ENCODE peak calls at places on chromosomes 12 and 14, in seven cellular contexts. One of them, this sample, is unnamed.

GRCh38 chr14:98069712-98070133 is 1202.3 kb downstream of the BCL11B start:
- DNase-seq in activated T-helper 9 cell treated with anti-CD3 and anti-CD28 coated beads, Interleukin-2, amount 50 U/mL, for 16 hours: no peak
- DNase-seq in stomach: no peak
- DNase-seq in HT1080: peak
- DNase-seq in IMR-90: no peak
- DNase-seq in tibial artery: no peak
- DNase-seq in stimulated activated CD4-positive, alpha-beta T cell treated with anti-CD3 and anti-CD28 coated beads, Interleukin-4, amount 100 ng/mL, for 1 hour: no peak
- DNase-seq in this sample: peak

GRCh38 chr14:102806447-102806846 is 29.2 kb downstream of the TRAF3 start:
- DNase-seq in activated T-helper 9 cell treated with anti-CD3 and anti-CD28 coated beads, Interleukin-2, amount 50 U/mL, for 16 hours: no peak
- DNase-seq in stomach: no peak
- DNase-seq in HT1080: no peak
- DNase-seq in IMR-90: no peak
- DNase-seq in tibial artery: no peak
- DNase-seq in stimulated activated CD4-positive, alpha-beta T cell treated with anti-CD3 and anti-CD28 coated beads, Interleukin-4, amount 100 ng/mL, for 1 hour: no peak
- DNase-seq in this sample: no peak

GRCh38 chr12:79524507-79525148 is 166.1 kb downstream of the PAWR start:
- DNase-seq in activated T-helper 9 cell treated with anti-CD3 and anti-CD28 coated beads, Interleukin-2, amount 50 U/mL, for 16 hours: no peak
- DNase-seq in stomach: no peak
- DNase-seq in HT1080: no peak
- DNase-seq in IMR-90: no peak
- DNase-seq in tibial artery: no peak
- DNase-seq in stimulated activated CD4-positive, alpha-beta T cell treated with anti-CD3 and anti-CD28 coated beads, Interleukin-4, amount 100 ng/mL, for 1 hour: no peak
- DNase-seq in this sample: no peak

GRCh38 chr12:105352049-105352448 is 21.6 kb downstream of the C12orf75 start:
- DNase-seq in activated T-helper 9 cell treated with anti-CD3 and anti-CD28 coated beads, Interleukin-2, amount 50 U/mL, for 16 hours: no peak
- DNase-seq in stomach: no peak
- DNase-seq in HT1080: no peak
- DNase-seq in IMR-90: no peak
- DNase-seq in tibial artery: no peak
- DNase-seq in stimulated activated CD4-positive, alpha-beta T cell treated with anti-CD3 and anti-CD28 coated beads, Interleukin-4, amount 100 ng/mL, for 1 hour: no peak
- DNase-seq in this sample: no peak

GRCh38 chr14:72423957-72424356 is 469.9 kb downstream of the DPF3 start:
- DNase-seq in activated T-helper 9 cell treated with anti-CD3 and anti-CD28 coated beads, Interleukin-2, amount 50 U/mL, for 16 hours: no peak
- DNase-seq in stomach: no peak
- DNase-seq in HT1080: no peak
- DNase-seq in IMR-90: no peak
- DNase-seq in tibial artery: no peak
- DNase-seq in stimulated activated CD4-positive, alpha-beta T cell treated with anti-CD3 and anti-CD28 coated beads, Interleukin-4, amount 100 ng/mL, for 1 hour: no peak
- DNase-seq in this sample: no peak

GRCh38 chr12:85877459-85877858 is 3.4 kb downstream of the NTS start:
- DNase-seq in activated T-helper 9 cell treated with anti-CD3 and anti-CD28 coated beads, Interleukin-2, amount 50 U/mL, for 16 hours: no peak
- DNase-seq in stomach: no peak
- DNase-seq in HT1080: no peak
- DNase-seq in IMR-90: no peak
- DNase-seq in tibial artery: no peak
- DNase-seq in stimulated activated CD4-positive, alpha-beta T cell treated with anti-CD3 and anti-CD28 coated beads, Interleukin-4, amount 100 ng/mL, for 1 hour: no peak
- DNase-seq in this sample: no peak

GRCh38 chr12:31005944-31006361 is 67.7 kb upstream of the DDX11 start:
- DNase-seq in activated T-helper 9 cell treated with anti-CD3 and anti-CD28 coated beads, Interleukin-2, amount 50 U/mL, for 16 hours: no peak
- DNase-seq in stomach: no peak
- DNase-seq in HT1080: peak
- DNase-seq in IMR-90: peak
- DNase-seq in tibial artery: peak
- DNase-seq in stimulated activated CD4-positive, alpha-beta T cell treated with anti-CD3 and anti-CD28 coated beads, Interleukin-4, amount 100 ng/mL, for 1 hour: no peak
- DNase-seq in this sample: peak

GRCh38 chr12:122368361-122369073 is 54.0 kb downstream of the CLIP1 start:
- DNase-seq in activated T-helper 9 cell treated with anti-CD3 and anti-CD28 coated beads, Interleukin-2, amount 50 U/mL, for 16 hours: no peak
- DNase-seq in stomach: no peak
- DNase-seq in HT1080: peak
- DNase-seq in IMR-90: peak
- DNase-seq in tibial artery: no peak
- DNase-seq in stimulated activated CD4-positive, alpha-beta T cell treated with anti-CD3 and anti-CD28 coated beads, Interleukin-4, amount 100 ng/mL, for 1 hour: no peak
- DNase-seq in this sample: no peak

GRCh38 chr12:93100610-93101009 is 171.5 kb upstream of the EEA1 start:
- DNase-seq in activated T-helper 9 cell treated with anti-CD3 and anti-CD28 coated beads, Interleukin-2, amount 50 U/mL, for 16 hours: no peak
- DNase-seq in stomach: no peak
- DNase-seq in HT1080: no peak
- DNase-seq in IMR-90: no peak
- DNase-seq in tibial artery: no peak
- DNase-seq in stimulated activated CD4-positive, alpha-beta T cell treated with anti-CD3 and anti-CD28 coated beads, Interleukin-4, amount 100 ng/mL, for 1 hour: no peak
- DNase-seq in this sample: no peak

GRCh38 chr12:53928054-53928879 is 10.4 kb upstream of the HOXC13 start:
- DNase-seq in activated T-helper 9 cell treated with anti-CD3 and anti-CD28 coated beads, Interleukin-2, amount 50 U/mL, for 16 hours: no peak
- DNase-seq in stomach: no peak
- DNase-seq in HT1080: no peak
- DNase-seq in IMR-90: no peak
- DNase-seq in tibial artery: no peak
- DNase-seq in stimulated activated CD4-positive, alpha-beta T cell treated with anti-CD3 and anti-CD28 coated beads, Interleukin-4, amount 100 ng/mL, for 1 hour: no peak
- DNase-seq in this sample: no peak

GRCh38 chr12:16352481-16352880 is 5.0 kb downstream of the MGST1 start:
- DNase-seq in activated T-helper 9 cell treated with anti-CD3 and anti-CD28 coated beads, Interleukin-2, amount 50 U/mL, for 16 hours: no peak
- DNase-seq in stomach: no peak
- DNase-seq in HT1080: no peak
- DNase-seq in IMR-90: peak
- DNase-seq in tibial artery: no peak
- DNase-seq in stimulated activated CD4-positive, alpha-beta T cell treated with anti-CD3 and anti-CD28 coated beads, Interleukin-4, amount 100 ng/mL, for 1 hour: no peak
- DNase-seq in this sample: no peak

GRCh38 chr12:25583545-25583944 is 30.5 kb upstream of the LMNTD1 start:
- DNase-seq in activated T-helper 9 cell treated with anti-CD3 and anti-CD28 coated beads, Interleukin-2, amount 50 U/mL, for 16 hours: no peak
- DNase-seq in stomach: no peak
- DNase-seq in HT1080: no peak
- DNase-seq in IMR-90: peak
- DNase-seq in tibial artery: no peak
- DNase-seq in stimulated activated CD4-positive, alpha-beta T cell treated with anti-CD3 and anti-CD28 coated beads, Interleukin-4, amount 100 ng/mL, for 1 hour: no peak
- DNase-seq in this sample: no peak

GRCh38 chr12:89709157-89709993 is 737 bp upstream of the ATP2B1 start:
- DNase-seq in activated T-helper 9 cell treated with anti-CD3 and anti-CD28 coated beads, Interleukin-2, amount 50 U/mL, for 16 hours: peak
- DNase-seq in stomach: peak
- DNase-seq in HT1080: peak
- DNase-seq in IMR-90: peak
- DNase-seq in tibial artery: peak
- DNase-seq in stimulated activated CD4-positive, alpha-beta T cell treated with anti-CD3 and anti-CD28 coated beads, Interleukin-4, amount 100 ng/mL, for 1 hour: peak
- DNase-seq in this sample: peak

GRCh38 chr12:120905856-120906384 is 1.8 kb upstream of the SPPL3 start:
- DNase-seq in activated T-helper 9 cell treated with anti-CD3 and anti-CD28 coated beads, Interleukin-2, amount 50 U/mL, for 16 hours: no peak
- DNase-seq in stomach: peak
- DNase-seq in HT1080: no peak
- DNase-seq in IMR-90: no peak
- DNase-seq in tibial artery: no peak
- DNase-seq in stimulated activated CD4-positive, alpha-beta T cell treated with anti-CD3 and anti-CD28 coated beads, Interleukin-4, amount 100 ng/mL, for 1 hour: no peak
- DNase-seq in this sample: no peak

GRCh38 chr14:75969891-75970290 is 11.9 kb downstream of the TGFB3 start:
- DNase-seq in activated T-helper 9 cell treated with anti-CD3 and anti-CD28 coated beads, Interleukin-2, amount 50 U/mL, for 16 hours: no peak
- DNase-seq in stomach: no peak
- DNase-seq in HT1080: no peak
- DNase-seq in IMR-90: no peak
- DNase-seq in tibial artery: no peak
- DNase-seq in stimulated activated CD4-positive, alpha-beta T cell treated with anti-CD3 and anti-CD28 coated beads, Interleukin-4, amount 100 ng/mL, for 1 hour: no peak
- DNase-seq in this sample: no peak

GRCh38 chr12:90460681-90461080 is 494.3 kb downstream of the CCER1 start:
- DNase-seq in activated T-helper 9 cell treated with anti-CD3 and anti-CD28 coated beads, Interleukin-2, amount 50 U/mL, for 16 hours: no peak
- DNase-seq in stomach: no peak
- DNase-seq in HT1080: peak
- DNase-seq in IMR-90: no peak
- DNase-seq in tibial artery: no peak
- DNase-seq in stimulated activated CD4-positive, alpha-beta T cell treated with anti-CD3 and anti-CD28 coated beads, Interleukin-4, amount 100 ng/mL, for 1 hour: no peak
- DNase-seq in this sample: peak

GRCh38 chr12:75489613-75490210 is 9.2 kb downstream of the GLIPR1 start:
- DNase-seq in activated T-helper 9 cell treated with anti-CD3 and anti-CD28 coated beads, Interleukin-2, amount 50 U/mL, for 16 hours: peak
- DNase-seq in stomach: no peak
- DNase-seq in HT1080: peak
- DNase-seq in IMR-90: peak
- DNase-seq in tibial artery: no peak
- DNase-seq in stimulated activated CD4-positive, alpha-beta T cell treated with anti-CD3 and anti-CD28 coated beads, Interleukin-4, amount 100 ng/mL, for 1 hour: no peak
- DNase-seq in this sample: no peak

GRCh38 chr14:104636131-104636530 is 31.6 kb upstream of the TMEM179 start:
- DNase-seq in activated T-helper 9 cell treated with anti-CD3 and anti-CD28 coated beads, Interleukin-2, amount 50 U/mL, for 16 hours: no peak
- DNase-seq in stomach: no peak
- DNase-seq in HT1080: no peak
- DNase-seq in IMR-90: no peak
- DNase-seq in tibial artery: no peak
- DNase-seq in stimulated activated CD4-positive, alpha-beta T cell treated with anti-CD3 and anti-CD28 coated beads, Interleukin-4, amount 100 ng/mL, for 1 hour: no peak
- DNase-seq in this sample: no peak

GRCh38 chr14:105249175-105250007 is 1.1 kb downstream of the BTBD6 start:
- DNase-seq in activated T-helper 9 cell treated with anti-CD3 and anti-CD28 coated beads, Interleukin-2, amount 50 U/mL, for 16 hours: no peak
- DNase-seq in stomach: peak
- DNase-seq in HT1080: no peak
- DNase-seq in IMR-90: peak
- DNase-seq in tibial artery: no peak
- DNase-seq in stimulated activated CD4-positive, alpha-beta T cell treated with anti-CD3 and anti-CD28 coated beads, Interleukin-4, amount 100 ng/mL, for 1 hour: no peak
- DNase-seq in this sample: no peak

GRCh38 chr12:20368653-20369163 is 371 bp downstream of the PDE3A start:
- DNase-seq in activated T-helper 9 cell treated with anti-CD3 and anti-CD28 coated beads, Interleukin-2, amount 50 U/mL, for 16 hours: no peak
- DNase-seq in stomach: no peak
- DNase-seq in HT1080: peak
- DNase-seq in IMR-90: peak
- DNase-seq in tibial artery: peak
- DNase-seq in stimulated activated CD4-positive, alpha-beta T cell treated with anti-CD3 and anti-CD28 coated beads, Interleukin-4, amount 100 ng/mL, for 1 hour: no peak
- DNase-seq in this sample: no peak

GRCh38 chr14:94110552-94111181 is at the start of gene IFI27:
- DNase-seq in activated T-helper 9 cell treated with anti-CD3 and anti-CD28 coated beads, Interleukin-2, amount 50 U/mL, for 16 hours: no peak
- DNase-seq in stomach: peak
- DNase-seq in HT1080: peak
- DNase-seq in IMR-90: peak
- DNase-seq in tibial artery: no peak
- DNase-seq in stimulated activated CD4-positive, alpha-beta T cell treated with anti-CD3 and anti-CD28 coated beads, Interleukin-4, amount 100 ng/mL, for 1 hour: no peak
- DNase-seq in this sample: no peak

GRCh38 chr12:102031852-102032251 is 29.9 kb downstream of the WASHC3 start:
- DNase-seq in activated T-helper 9 cell treated with anti-CD3 and anti-CD28 coated beads, Interleukin-2, amount 50 U/mL, for 16 hours: no peak
- DNase-seq in stomach: no peak
- DNase-seq in HT1080: no peak
- DNase-seq in IMR-90: no peak
- DNase-seq in tibial artery: no peak
- DNase-seq in stimulated activated CD4-positive, alpha-beta T cell treated with anti-CD3 and anti-CD28 coated beads, Interleukin-4, amount 100 ng/mL, for 1 hour: no peak
- DNase-seq in this sample: no peak

GRCh38 chr14:100994082-100994481 is 90.6 kb upstream of the RTL1 start:
- DNase-seq in activated T-helper 9 cell treated with anti-CD3 and anti-CD28 coated beads, Interleukin-2, amount 50 U/mL, for 16 hours: no peak
- DNase-seq in stomach: no peak
- DNase-seq in HT1080: peak
- DNase-seq in IMR-90: peak
- DNase-seq in tibial artery: no peak
- DNase-seq in stimulated activated CD4-positive, alpha-beta T cell treated with anti-CD3 and anti-CD28 coated beads, Interleukin-4, amount 100 ng/mL, for 1 hour: no peak
- DNase-seq in this sample: no peak

GRCh38 chr14:45679852-45680251 is 426.9 kb upstream of the MIS18BP1 start:
- DNase-seq in activated T-helper 9 cell treated with anti-CD3 and anti-CD28 coated beads, Interleukin-2, amount 50 U/mL, for 16 hours: no peak
- DNase-seq in stomach: no peak
- DNase-seq in HT1080: peak
- DNase-seq in IMR-90: peak
- DNase-seq in tibial artery: no peak
- DNase-seq in stimulated activated CD4-positive, alpha-beta T cell treated with anti-CD3 and anti-CD28 coated beads, Interleukin-4, amount 100 ng/mL, for 1 hour: no peak
- DNase-seq in this sample: peak

GRCh38 chr12:32270818-32271710 is 128.3 kb upstream of the FGD4 start:
- DNase-seq in activated T-helper 9 cell treated with anti-CD3 and anti-CD28 coated beads, Interleukin-2, amount 50 U/mL, for 16 hours: no peak
- DNase-seq in stomach: no peak
- DNase-seq in HT1080: no peak
- DNase-seq in IMR-90: peak
- DNase-seq in tibial artery: no peak
- DNase-seq in stimulated activated CD4-positive, alpha-beta T cell treated with anti-CD3 and anti-CD28 coated beads, Interleukin-4, amount 100 ng/mL, for 1 hour: no peak
- DNase-seq in this sample: no peak

GRCh38 chr12:126668538-126668937 is 1598.4 kb upstream of the TMEM132C start:
- DNase-seq in activated T-helper 9 cell treated with anti-CD3 and anti-CD28 coated beads, Interleukin-2, amount 50 U/mL, for 16 hours: no peak
- DNase-seq in stomach: no peak
- DNase-seq in HT1080: peak
- DNase-seq in IMR-90: no peak
- DNase-seq in tibial artery: no peak
- DNase-seq in stimulated activated CD4-positive, alpha-beta T cell treated with anti-CD3 and anti-CD28 coated beads, Interleukin-4, amount 100 ng/mL, for 1 hour: no peak
- DNase-seq in this sample: peak

GRCh38 chr12:61291647-61292046 is 968.6 kb upstream of the USP15 start:
- DNase-seq in activated T-helper 9 cell treated with anti-CD3 and anti-CD28 coated beads, Interleukin-2, amount 50 U/mL, for 16 hours: no peak
- DNase-seq in stomach: no peak
- DNase-seq in HT1080: peak
- DNase-seq in IMR-90: no peak
- DNase-seq in tibial artery: no peak
- DNase-seq in stimulated activated CD4-positive, alpha-beta T cell treated with anti-CD3 and anti-CD28 coated beads, Interleukin-4, amount 100 ng/mL, for 1 hour: no peak
- DNase-seq in this sample: no peak

GRCh38 chr14:69014829-69015259 is 35.7 kb upstream of the ACTN1 start:
- DNase-seq in activated T-helper 9 cell treated with anti-CD3 and anti-CD28 coated beads, Interleukin-2, amount 50 U/mL, for 16 hours: no peak
- DNase-seq in stomach: no peak
- DNase-seq in HT1080: peak
- DNase-seq in IMR-90: peak
- DNase-seq in tibial artery: no peak
- DNase-seq in stimulated activated CD4-positive, alpha-beta T cell treated with anti-CD3 and anti-CD28 coated beads, Interleukin-4, amount 100 ng/mL, for 1 hour: no peak
- DNase-seq in this sample: no peak

This sample was measured in epithelial cell of prostate.